ENCODE peak calls at places on chromosomes 1 and 21, in eight cellular contexts. Q, R, A, C, F, P, G and N are unnamed samples.

GRCh38 chr1:65459397-65459768 is 38.9 kb downstream of the LEPR start:
- DNase-seq in A (no peak), P (peak; percentile 12), G (no peak), C (no peak), R (no peak), F (no peak), Q (no peak), N (no peak)

GRCh38 chr21:45434645-45435217 is 29.8 kb downstream of the COL18A1 start:
- DNase-seq in A (no peak), Q (no peak), P (no peak), F (no peak), C (peak; percentile 59), R (no peak), G (no peak), N (no peak)

GRCh38 chr1:241606544-241606943 is 33.6 kb downstream of the CHML start:
- DNase-seq in C (no peak), Q (no peak), A (no peak), F (no peak), P (no peak), G (no peak), R (no peak), N (no peak)

GRCh38 chr1:111615874-111616715 is 3.5 kb upstream of the RAP1A start:
- DNase-seq in F (no peak), R (no peak), G (no peak), A (no peak), Q (no peak), C (no peak), P (no peak), N (no peak)

GRCh38 chr21:41071410-41071809 is 96.5 kb upstream of the BACE2 start:
- DNase-seq in G (no peak), R (no peak), F (no peak), Q (no peak), P (no peak), A (no peak), C (no peak), N (no peak)

GRCh38 chr21:27192286-27192685 is 225.4 kb upstream of the ADAMTS5 start:
- DNase-seq in R (no peak), C (no peak), G (no peak), A (no peak), P (no peak), Q (no peak), F (no peak), N (no peak)

GRCh38 chr1:246351726-246352125 is 155.4 kb downstream of the SMYD3 start:
- DNase-seq in P (no peak), R (no peak), G (no peak), C (no peak), A (no peak), F (no peak), Q (no peak), N (no peak)

GRCh38 chr1:7888248-7889010 is 35.6 kb upstream of the UTS2 start:
- DNase-seq in A (no peak), P (no peak), Q (no peak), C (no peak), F (no peak), G (no peak), R (no peak), N (peak; percentile 32)

GRCh38 chr1:202540448-202540847 is 169.8 kb downstream of the SYT2 start:
- DNase-seq in C (no peak), Q (no peak), F (no peak), R (no peak), G (no peak), P (no peak), A (no peak), N (no peak)

GRCh38 chr1:41652346-41653124 is 168.1 kb upstream of the EDN2 start:
- DNase-seq in G (no peak), F (no peak), C (no peak), Q (no peak), P (no peak), A (no peak), R (no peak), N (peak; percentile 58)

GRCh38 chr1:30101477-30102227 is 621.7 kb downstream of the MATN1 start:
- DNase-seq in P (no peak), R (no peak), F (no peak), Q (no peak), G (no peak), C (peak; percentile 57), A (no peak), N (no peak)

GRCh38 chr1:81406292-81406691 is 394.4 kb upstream of the ADGRL2 start:
- DNase-seq in Q (no peak), P (no peak), C (no peak), A (no peak), R (no peak), G (no peak), F (no peak), N (no peak)

GRCh38 chr1:44720281-44720680 is 10.7 kb downstream of the RNU5D-1 start:
- DNase-seq in F (no peak), P (no peak), C (no peak), R (no peak), A (no peak), G (no peak), Q (no peak), N (no peak)

GRCh38 chr1:165501975-165502358 is 41.8 kb upstream of the LRRC52 start:
- DNase-seq in G (no peak), Q (no peak), A (no peak), C (no peak), F (no peak), P (no peak), R (no peak), N (no peak)

GRCh38 chr1:207873055-207873890 is 37.7 kb downstream of the CD34 start:
- DNase-seq in Q (no peak), G (no peak), C (no peak), A (no peak), R (no peak), P (peak; percentile 60), F (no peak), N (no peak)

GRCh38 chr1:8545078-8545477 is 227.2 kb downstream of the SLC45A1 start:
- DNase-seq in Q (no peak), G (no peak), P (no peak), R (no peak), C (no peak), A (no peak), F (no peak), N (no peak)

GRCh38 chr1:160359559-160360226 is 7.2 kb upstream of the NHLH1 start:
- DNase-seq in A (no peak), G (no peak), F (no peak), P (no peak), Q (no peak), C (no peak), R (no peak), N (peak; percentile 39)
- TF ChIP-seq CTCF in A (no peak), G (no peak), F (no peak), P (no peak), Q (no peak), C (no peak), R (no peak), N (no peak)

GRCh38 chr1:76075877-76076276 is 1.3 kb downstream of the ST6GALNAC3 start:
- DNase-seq in F (no peak), G (no peak), R (no peak), A (no peak), Q (no peak), C (no peak), P (no peak), N (no peak)

GRCh38 chr1:76070538-76070937 is 4.0 kb upstream of the ST6GALNAC3 start:
- DNase-seq in R (no peak), A (no peak), Q (no peak), C (no peak), F (no peak), P (no peak), G (no peak), N (no peak)

GRCh38 chr1:76075188-76075489 is 593 bp downstream of the ST6GALNAC3 start:
- DNase-seq in R (no peak), A (no peak), P (no peak), F (no peak), G (no peak), C (peak; percentile 63), Q (no peak), N (no peak)

GRCh38 chr1:76073471-76073870 is 1.1 kb upstream of the ST6GALNAC3 start:
- DNase-seq in C (no peak), G (no peak), R (no peak), A (no peak), P (no peak), Q (no peak), F (no peak), N (no peak)

GRCh38 chr1:76074321-76075187 is at the start of gene ST6GALNAC3:
- DNase-seq in A (peak; percentile 77), Q (peak; percentile 52), F (peak; percentile 77), R (peak; percentile 75), G (peak; percentile 88), C (peak; percentile 97), P (peak; percentile 63), N (peak; percentile 52)
- TF ChIP-seq POLR2A in A (peak; percentile 75), Q (no peak), F (peak; percentile 74), R (no peak), G (no peak), C (no peak), P (peak; percentile 47), N (no peak)

GRCh38 chr21:42118901-42119300 is 47.8 kb downstream of the UMODL1 start:
- DNase-seq in C (peak; percentile 66), P (no peak), F (no peak), A (no peak), Q (no peak), G (no peak), R (no peak), N (no peak)
- H3K4me3 ChIP-seq in C (no peak overlapping the region), P (no peak overlapping the region), F (no peak overlapping the region), A (no peak overlapping the region), Q (no peak overlapping the region), G (no peak overlapping the region), R (no peak overlapping the region), N (no peak overlapping the region)

DNA sequence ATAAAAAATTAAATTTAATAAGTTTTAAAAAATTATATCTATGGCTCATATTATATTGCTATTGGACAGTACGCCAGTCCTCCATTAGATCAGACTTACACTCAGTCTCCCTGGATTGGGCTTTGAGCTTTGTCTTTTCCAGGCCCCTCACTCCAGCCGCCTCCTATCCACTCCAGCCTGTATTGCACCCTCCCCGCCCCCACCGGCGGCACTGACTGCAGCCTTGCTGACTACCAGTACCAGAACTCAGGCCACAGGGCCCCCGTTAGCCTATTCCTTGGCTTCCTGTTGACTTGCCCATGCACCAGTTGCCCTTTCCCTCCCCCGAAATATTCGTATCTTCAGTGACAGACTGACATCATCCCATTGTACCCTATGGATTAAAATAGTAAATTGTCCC is 127.9 kb downstream of the CSMD2 start:
- DNase-seq in F (no peak), C (peak; percentile 44), G (no peak), A (no peak), R (no peak), Q (no peak), P (no peak), N (no peak)
- TF ChIP-seq CTCF in F (no peak), C (no peak), G (no peak), A (no peak), R (no peak), Q (no peak), P (no peak), N (no peak)

GRCh38 chr1:234961468-234962339 is 166.9 kb downstream of the TOMM20 start:
- DNase-seq in C (no peak), R (no peak), P (peak; percentile 52), F (no peak), Q (peak; percentile 69), A (peak; percentile 49), G (peak; percentile 56), N (peak; percentile 76)
- TF ChIP-seq POLR2A in C (no peak), R (no peak), P (no peak), F (no peak), Q (no peak), A (no peak), G (no peak), N (no peak)

GRCh38 chr1:1136547-1137230 is 20.8 kb upstream of the C1orf159 start:
- DNase-seq in A (no peak), G (no peak), C (peak; percentile 85), P (no peak), R (no peak), F (no peak), Q (peak; percentile 33), N (no peak)
- H3K4me3 ChIP-seq in A (no peak overlapping the region), G (no peak overlapping the region), C (peak overlapping the region; percentile 42), P (no peak overlapping the region), R (no peak overlapping the region), F (no peak overlapping the region), Q (peak overlapping the region; percentile 29), N (no peak overlapping the region)